ENCODE peak calls at places on chromosomes 12 and 14, in four cellular contexts. One of them, this sample, is unnamed.

GRCh38 chr14:104307246-104307626 is 168.8 kb downstream of the KIF26A start:
- DNase-seq in ELR: no peak
- DNase-seq in mesenchymal stem cell: no peak
- DNase-seq in stimulated activated CD4-positive, alpha-beta T cell treated with anti-CD3 and anti-CD28 coated beads, Interleukin-1b, Interleukin-23, amount 100 ng/mL, for 1 hour: no peak
- DNase-seq in this sample: no peak

GRCh38 chr12:97650242-97650641 is 187.6 kb downstream of the RMST start:
- DNase-seq in ELR: no peak
- DNase-seq in mesenchymal stem cell: peak
- DNase-seq in stimulated activated CD4-positive, alpha-beta T cell treated with anti-CD3 and anti-CD28 coated beads, Interleukin-1b, Interleukin-23, amount 100 ng/mL, for 1 hour: no peak
- DNase-seq in this sample: no peak

GRCh38 chr14:64800000-64800399 is 79.7 kb downstream of the SPTB start:
- DNase-seq in ELR: peak
- DNase-seq in mesenchymal stem cell: peak
- DNase-seq in stimulated activated CD4-positive, alpha-beta T cell treated with anti-CD3 and anti-CD28 coated beads, Interleukin-1b, Interleukin-23, amount 100 ng/mL, for 1 hour: no peak
- DNase-seq in this sample: peak

GRCh38 chr12:8827551-8828347 is 5.3 kb downstream of the A2ML1 start:
- DNase-seq in ELR: no peak
- DNase-seq in mesenchymal stem cell: no peak
- DNase-seq in stimulated activated CD4-positive, alpha-beta T cell treated with anti-CD3 and anti-CD28 coated beads, Interleukin-1b, Interleukin-23, amount 100 ng/mL, for 1 hour: no peak
- DNase-seq in this sample: no peak

GRCh38 chr12:4960030-4960429 is 50.3 kb downstream of the KCNA1 start:
- DNase-seq in ELR: no peak
- DNase-seq in mesenchymal stem cell: no peak
- DNase-seq in stimulated activated CD4-positive, alpha-beta T cell treated with anti-CD3 and anti-CD28 coated beads, Interleukin-1b, Interleukin-23, amount 100 ng/mL, for 1 hour: no peak
- DNase-seq in this sample: no peak

GRCh38 chr14:60998617-60999016 is 17.6 kb downstream of the SLC38A6 start:
- DNase-seq in ELR: no peak
- DNase-seq in mesenchymal stem cell: no peak
- DNase-seq in stimulated activated CD4-positive, alpha-beta T cell treated with anti-CD3 and anti-CD28 coated beads, Interleukin-1b, Interleukin-23, amount 100 ng/mL, for 1 hour: no peak
- DNase-seq in this sample: no peak

GRCh38 chr12:117053597-117054201 is 45.5 kb downstream of the TESC start:
- DNase-seq in ELR: no peak
- DNase-seq in mesenchymal stem cell: no peak
- DNase-seq in stimulated activated CD4-positive, alpha-beta T cell treated with anti-CD3 and anti-CD28 coated beads, Interleukin-1b, Interleukin-23, amount 100 ng/mL, for 1 hour: no peak
- DNase-seq in this sample: no peak

GRCh38 chr14:71004481-71004880 is 97.2 kb downstream of the PCNX1 start:
- DNase-seq in ELR: peak
- DNase-seq in mesenchymal stem cell: no peak
- DNase-seq in stimulated activated CD4-positive, alpha-beta T cell treated with anti-CD3 and anti-CD28 coated beads, Interleukin-1b, Interleukin-23, amount 100 ng/mL, for 1 hour: no peak
- DNase-seq in this sample: no peak

GRCh38 chr12:54385251-54385914 is 850 bp upstream of the ZNF385A start:
- DNase-seq in ELR: no peak
- DNase-seq in mesenchymal stem cell: no peak
- DNase-seq in stimulated activated CD4-positive, alpha-beta T cell treated with anti-CD3 and anti-CD28 coated beads, Interleukin-1b, Interleukin-23, amount 100 ng/mL, for 1 hour: no peak
- DNase-seq in this sample: no peak

GRCh38 chr14:101821528-101821927 is 60.0 kb downstream of the PPP2R5C start:
- DNase-seq in ELR: no peak
- DNase-seq in mesenchymal stem cell: no peak
- DNase-seq in stimulated activated CD4-positive, alpha-beta T cell treated with anti-CD3 and anti-CD28 coated beads, Interleukin-1b, Interleukin-23, amount 100 ng/mL, for 1 hour: no peak
- DNase-seq in this sample: no peak

GRCh38 chr12:12927211-12928079 is 24.5 kb downstream of the GPRC5D start:
- DNase-seq in ELR: peak
- DNase-seq in mesenchymal stem cell: no peak
- DNase-seq in stimulated activated CD4-positive, alpha-beta T cell treated with anti-CD3 and anti-CD28 coated beads, Interleukin-1b, Interleukin-23, amount 100 ng/mL, for 1 hour: peak
- DNase-seq in this sample: peak

GRCh38 chr14:24398298-24398942 is 383 bp upstream of the NYNRIN start:
- DNase-seq in ELR: no peak
- DNase-seq in mesenchymal stem cell: no peak
- DNase-seq in stimulated activated CD4-positive, alpha-beta T cell treated with anti-CD3 and anti-CD28 coated beads, Interleukin-1b, Interleukin-23, amount 100 ng/mL, for 1 hour: no peak
- DNase-seq in this sample: no peak

GRCh38 chr14:46432516-46432915 is 219.1 kb downstream of the RPL10L start:
- DNase-seq in ELR: no peak
- DNase-seq in mesenchymal stem cell: no peak
- DNase-seq in stimulated activated CD4-positive, alpha-beta T cell treated with anti-CD3 and anti-CD28 coated beads, Interleukin-1b, Interleukin-23, amount 100 ng/mL, for 1 hour: no peak
- DNase-seq in this sample: no peak

This sample was measured in dermis blood vessel endothelial cell.